ENCODE peak calls at places on chromosomes 16 and 17, in seven cellular contexts. G is fibroblast of lung, Q is cardiac muscle cell, S is HFF-Myc, X is GM23338, P is AG04450, W is cardiac fibroblast. Y is an unnamed sample.

GRCh38 chr17:45104907-45105624 is 27.2 kb downstream of the PLCD3 start:
- DNase-seq in W (no peak), X (no peak), S (no peak), P (no peak), G (no peak), Q (no peak), Y (no peak)

GRCh38 chr17:3836551-3836950 is 9.5 kb downstream of the NCBP3 start:
- DNase-seq in Q (no peak), X (no peak), W (no peak), P (no peak), G (no peak), S (no peak), Y (no peak)

GRCh38 chr16:52958951-52959350 is 93.7 kb downstream of the CHD9NB start:
- DNase-seq in S (no peak), X (no peak), Q (no peak), G (no peak), P (no peak), W (no peak), Y (no peak)

GRCh38 chr17:57104461-57105175 is 19.6 kb downstream of the AKAP1 start:
- DNase-seq in X (no peak), G (peak), W (no peak), S (peak), Q (no peak), P (no peak), Y (no peak)

GRCh38 chr16:78955206-78955605 is 645.3 kb downstream of the MAF start:
- DNase-seq in Q (no peak), P (no peak), W (no peak), X (no peak), S (no peak), G (no peak), Y (no peak)

GRCh38 chr17:70100983-70101382 is 26.0 kb downstream of the KCNJ16 start:
- DNase-seq in P (no peak), W (no peak), S (no peak), Q (no peak), X (no peak), G (no peak), Y (peak)

GRCh38 chr17:5541610-5542202 is 42.6 kb downstream of the NLRP1 start:
- DNase-seq in P (no peak), Q (no peak), S (no peak), G (no peak), W (no peak), X (peak), Y (no peak)

GRCh38 chr16:85715169-85716015 is 26.6 kb upstream of the GINS2 start:
- DNase-seq in Q (peak), P (no peak), S (no peak), W (peak), X (peak), G (peak), Y (no peak)

GRCh38 chr17:8185580-8186445 is 4.2 kb downstream of the BORCS6 start:
- DNase-seq in S (no peak), X (peak), G (peak), P (peak), Q (peak), W (peak), Y (peak)

GRCh38 chr16:64365448-64365858 is 756.4 kb downstream of the CDH11 start:
- DNase-seq in W (no peak), G (peak), P (no peak), X (no peak), Q (no peak), S (no peak), Y (no peak)

GRCh38 chr16:88733630-88734360 is 27.5 kb downstream of the CTU2 start:
- DNase-seq in Q (no peak), G (no peak), P (no peak), X (no peak), S (no peak), W (no peak), Y (no peak)

GRCh38 chr16:28063047-28063521 is 430 bp downstream of the GSG1L start:
- DNase-seq in Q (peak), S (no peak), P (no peak), X (peak), W (no peak), G (peak), Y (no peak)

GRCh38 chr17:20172378-20172775 is 163.2 kb downstream of the SPECC1 start:
- DNase-seq in X (peak), G (no peak), W (no peak), S (no peak), P (no peak), Q (no peak), Y (no peak)

GRCh38 chr17:42153919-42154491 is 784 bp downstream of the RAB5C start:
- DNase-seq in S (no peak), G (peak), Q (no peak), X (peak), P (no peak), W (peak), Y (peak)

GRCh38 chr17:55567240-55568216 is 56.3 kb upstream of the SMIM36 start:
- DNase-seq in W (peak), P (no peak), G (peak), X (no peak), Q (peak), S (peak), Y (no peak)

GRCh38 chr17:68661265-68662036 is 60.3 kb upstream of the FAM20A start:
- DNase-seq in S (no peak), G (no peak), W (no peak), Q (no peak), P (no peak), X (peak), Y (no peak)

GRCh38 chr16:64687089-64687488 is 434.8 kb downstream of the CDH11 start:
- DNase-seq in P (no peak), S (no peak), Q (no peak), X (no peak), G (no peak), W (no peak), Y (no peak)

GRCh38 chr16:10262377-10263132 is 80.3 kb upstream of the GRIN2A start:
- DNase-seq in G (no peak), X (no peak), W (no peak), S (no peak), P (no peak), Q (no peak), Y (no peak)

GRCh38 chr17:10821062-10821461 is 16.8 kb downstream of the PIRT start:
- DNase-seq in S (no peak), P (no peak), G (no peak), X (no peak), Q (peak), W (no peak), Y (no peak)

GRCh38 chr17:26775219-26775822 is 518.6 kb upstream of the WSB1 start:
- DNase-seq in G (no peak), P (no peak), X (no peak), W (no peak), S (no peak), Q (no peak), Y (no peak)

GRCh38 chr17:72151565-72152391 is 31.0 kb downstream of the SOX9 start:
- DNase-seq in G (peak), W (peak), S (no peak), X (peak), P (no peak), Q (no peak), Y (peak)

GRCh38 chr17:44254696-44255095 is 13.2 kb downstream of the SLC4A1 start:
- DNase-seq in X (no peak), G (no peak), S (no peak), P (no peak), W (no peak), Q (no peak), Y (no peak)

GRCh38 chr17:46182961-46183360 is 10.3 kb downstream of the KANSL1 start:
- DNase-seq in P (no peak), S (no peak), G (no peak), W (no peak), X (peak), Q (no peak), Y (no peak)

GRCh38 chr17:41777157-41777578 is 9.3 kb downstream of the JUP start:
- DNase-seq in X (peak), G (peak), P (no peak), S (no peak), Q (peak), W (no peak), Y (no peak)

GRCh38 chr16:85445779-85446222 is 167.3 kb upstream of the GSE1 start:
- DNase-seq in G (no peak), X (no peak), S (no peak), Q (no peak), W (no peak), P (no peak), Y (no peak)

GRCh38 chr16:77775911-77776909 is 12.2 kb upstream of the VAT1L start:
- DNase-seq in X (no peak), P (no peak), W (no peak), G (peak), S (no peak), Q (no peak), Y (no peak)

GRCh38 chr17:69042308-69042707 is 18.4 kb downstream of the ABCA9 start:
- DNase-seq in X (no peak), W (no peak), G (no peak), S (no peak), Q (no peak), P (no peak), Y (no peak)

GRCh38 chr17:29412780-29413565 is 22.8 kb downstream of the TAOK1 start:
- DNase-seq in G (peak), W (peak), X (no peak), Q (no peak), P (peak), S (peak), Y (no peak)

GRCh38 chr16:19649980-19650379 is 68.0 kb downstream of the KNOP1 start:
- DNase-seq in X (no peak), G (no peak), S (no peak), Q (no peak), W (no peak), P (no peak), Y (peak)

GRCh38 chr17:79931517-79932309 is 92.5 kb upstream of the CBX4 start:
- DNase-seq in W (peak), G (peak), Q (no peak), S (no peak), P (no peak), X (no peak), Y (no peak)

GRCh38 chr16:86604436-86605220 is 26.3 kb downstream of the FOXL1 start:
- DNase-seq in Q (no peak), X (no peak), W (no peak), S (no peak), P (no peak), G (no peak), Y (no peak)

DNA sequence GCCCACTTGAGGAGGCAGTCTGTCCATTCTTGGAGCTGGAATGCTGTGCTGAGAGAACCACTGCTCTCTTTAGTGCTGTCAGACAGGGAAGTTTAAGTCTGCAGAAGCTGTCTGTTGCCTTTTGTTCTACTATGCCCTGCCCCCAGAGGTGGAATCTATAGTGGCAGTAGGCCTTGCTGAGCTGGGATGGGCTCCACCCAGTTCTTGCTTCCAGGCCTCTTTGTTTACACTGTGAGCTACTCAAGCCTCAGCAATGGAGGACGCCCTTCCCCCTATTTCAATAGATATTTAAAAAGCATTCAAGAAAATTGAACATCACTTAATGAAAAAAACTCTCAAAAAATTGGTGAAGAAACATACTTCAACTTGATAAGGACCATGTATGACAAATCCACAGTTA is 313.5 kb downstream of the PHKB start:
- DNase-seq in Q (no peak), X (peak), P (no peak), W (peak), S (no peak), G (peak), Y (peak)
- TF ChIP-seq CTCF in Q (no peak), X (no peak), P (peak), W (peak), S (no peak), G (peak), Y (no peak)

GRCh38 chr16:67667434-67667816 is 811 bp downstream of the C16orf86 start:
- DNase-seq in S (no peak), X (no peak), G (no peak), Q (no peak), P (no peak), W (no peak), Y (no peak)
- H3K4me3 ChIP-seq in S (peak), X (peak), G (no peak), Q (no peak), P (no peak), W (peak), Y (no peak)

GRCh38 chr16:51407921-51408320 is 256.9 kb upstream of the SALL1 start:
- DNase-seq in X (no peak), S (no peak), Q (no peak), G (peak), W (no peak), P (no peak), Y (no peak)
- TF ChIP-seq CTCF in X (no peak), S (no peak), Q (no peak), G (no peak), W (no peak), P (no peak), Y (no peak)

GRCh38 chr16:31528726-31529397 is 1.2 kb downstream of the AHSP start:
- DNase-seq in S (no peak), W (peak), Q (peak), P (no peak), G (peak), X (peak), Y (no peak)
- H3K4me3 ChIP-seq in S (no peak), W (no peak), Q (peak), P (peak), G (no peak), X (peak), Y (no peak)

GRCh38 chr16:57734925-57735754 is 430 bp upstream of the KATNB1 start:
- DNase-seq in W (peak), X (peak), Q (peak), S (peak), P (peak), G (peak), Y (peak)

GRCh38 chr16:57734308-57734924 is 1.2 kb upstream of the KATNB1 start:
- DNase-seq in G (no peak), Q (no peak), X (no peak), P (no peak), S (no peak), W (no peak), Y (no peak)

GRCh38 chr16:57735755-57736418 is at the start of gene KATNB1:
- DNase-seq in P (no peak), S (no peak), G (no peak), W (no peak), Q (peak), X (peak), Y (peak)

GRCh38 chr16:57738844-57739243 is 3.3 kb downstream of the KATNB1 start:
- DNase-seq in G (no peak), X (no peak), W (no peak), Q (no peak), P (no peak), S (no peak), Y (no peak)

DNA sequence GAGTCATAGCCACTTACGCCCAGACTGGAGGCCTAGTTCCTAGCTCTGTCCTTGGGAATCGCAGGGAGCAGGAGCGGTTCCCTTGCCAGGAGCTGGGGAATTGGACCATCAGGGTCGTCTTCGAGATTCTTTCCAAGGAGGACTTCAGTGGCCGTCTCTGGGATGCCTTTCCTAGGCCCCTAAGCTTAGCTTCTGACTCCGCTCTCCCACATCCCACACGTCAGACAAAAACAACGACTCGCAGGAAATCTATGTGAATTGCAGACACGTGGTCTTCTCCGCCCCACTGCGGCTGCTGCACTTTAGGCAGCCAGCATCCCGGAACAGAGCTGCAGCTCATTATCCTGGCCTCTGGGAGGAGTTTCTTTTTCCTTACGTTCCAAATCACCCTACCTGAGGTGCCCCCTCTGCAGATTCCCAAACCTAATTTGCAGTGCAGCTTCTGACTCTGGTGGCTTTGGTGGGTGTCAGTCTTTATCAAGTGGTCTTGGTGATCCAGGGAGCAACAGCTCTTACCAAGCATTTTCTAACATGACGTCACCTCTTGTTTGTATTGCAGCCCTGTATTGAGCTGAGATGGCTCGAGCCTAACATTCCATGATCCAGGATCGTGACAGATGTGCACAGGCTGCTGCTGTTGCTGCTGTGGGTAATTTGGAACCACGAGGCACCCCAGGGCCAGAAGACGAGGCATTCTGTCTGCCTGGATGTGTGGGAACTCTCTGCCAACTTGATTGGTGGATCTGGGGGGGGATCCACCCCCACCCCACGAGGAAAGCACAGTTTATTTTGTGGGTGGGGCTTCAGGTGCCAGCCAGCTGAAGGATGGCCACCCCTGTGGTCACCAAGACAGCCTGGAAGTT is 1.1 kb downstream of the KATNB1 start:
- DNase-seq in G (peak), S (peak), P (peak), W (peak), X (peak), Q (peak), Y (peak)
- TF ChIP-seq CTCF in G (peak), S (no peak), P (peak), W (peak), X (peak), Q (peak), Y (peak)

DNA sequence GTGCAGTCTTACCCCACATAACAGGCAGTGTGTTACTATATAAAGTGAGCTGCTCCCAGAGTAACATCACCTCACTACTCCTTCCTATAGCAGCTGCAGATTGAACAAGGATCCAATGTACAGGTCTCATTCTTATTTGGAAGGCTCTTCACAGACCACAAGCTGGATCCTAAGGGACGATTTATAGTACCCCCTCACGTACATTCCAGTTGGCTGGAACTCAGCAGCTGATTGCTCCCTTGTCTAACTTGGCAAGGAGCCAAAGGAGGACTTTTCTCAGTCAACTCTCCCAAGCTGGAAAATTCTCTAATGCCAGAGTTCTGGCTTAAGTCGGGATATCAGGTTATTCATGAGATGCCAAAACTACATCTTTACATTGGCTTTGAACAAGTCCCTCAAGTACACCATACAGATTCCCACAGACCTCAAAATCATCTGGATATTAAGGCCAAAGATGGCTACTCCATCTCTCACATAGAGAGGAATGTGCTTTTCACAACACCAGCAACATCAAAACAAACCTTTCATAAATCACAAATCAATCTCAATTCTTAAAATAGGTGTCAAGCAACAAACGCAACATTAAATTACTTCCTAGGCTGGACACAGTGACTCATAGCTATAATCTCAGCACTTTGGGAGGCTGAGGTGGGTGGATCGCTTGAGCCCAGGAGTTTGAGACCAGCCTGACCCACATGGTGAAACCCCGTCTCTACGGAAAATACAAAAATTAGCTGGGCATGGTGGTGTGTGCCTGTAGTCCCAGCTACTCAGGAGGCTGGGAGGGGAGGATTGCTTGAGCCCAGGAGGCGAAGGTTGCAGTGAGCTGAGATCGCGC is 39.3 kb downstream of the SMG6 start:
- DNase-seq in W (peak), X (no peak), Q (peak), G (peak), P (no peak), S (no peak), Y (no peak)
- H3K4me3 ChIP-seq in W (no peak), X (no peak), Q (no peak), G (no peak), P (no peak), S (no peak), Y (no peak)

DNA sequence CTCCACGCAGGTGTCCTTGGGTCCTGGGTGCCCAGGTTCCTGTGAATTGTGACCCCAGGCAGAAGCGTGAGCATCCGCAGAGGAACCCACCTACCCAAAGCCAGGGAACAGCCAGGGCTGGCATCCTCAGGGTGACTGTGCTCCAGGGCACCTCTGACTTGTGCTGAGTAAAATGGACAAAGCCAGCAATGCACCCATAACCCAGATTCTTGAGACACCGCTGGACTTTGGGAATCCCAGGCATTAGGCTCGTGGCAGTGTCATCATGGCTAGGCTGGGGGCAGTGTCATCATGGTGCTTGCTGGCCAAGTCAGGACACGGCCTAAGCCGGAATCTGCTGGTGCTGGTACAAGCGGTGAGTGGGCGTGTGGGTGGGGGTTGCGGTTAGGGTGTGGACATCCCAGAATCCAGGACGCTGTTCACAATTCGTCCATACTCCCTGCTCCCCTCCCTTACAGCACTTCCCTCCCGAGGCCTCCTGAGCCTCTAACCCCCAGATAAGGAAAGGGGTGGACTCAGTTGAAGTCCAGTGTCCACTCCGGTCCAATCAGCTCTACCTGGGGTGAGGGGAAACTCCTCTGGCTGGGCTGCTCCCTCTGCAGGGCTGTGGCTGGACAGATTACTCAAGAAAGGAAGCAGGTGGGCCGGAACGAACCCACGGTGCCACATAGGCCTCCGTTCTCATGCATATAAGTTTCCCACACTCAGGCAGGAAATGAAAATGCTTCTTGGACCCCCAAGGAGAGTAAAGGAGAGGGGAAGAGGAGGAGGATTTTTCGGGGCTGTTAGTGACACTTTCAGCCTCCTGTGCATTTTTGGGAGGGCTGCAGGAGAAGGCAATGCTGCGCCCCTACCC is 138.9 kb downstream of the SEC14L1 start:
- DNase-seq in P (no peak), S (no peak), G (peak), W (peak), Q (peak), X (peak), Y (peak)
- TF ChIP-seq CTCF in P (no peak), S (no peak), G (no peak), W (no peak), Q (peak), X (no peak), Y (no peak)

Y was measured in Caco-2.